ENCODE peak calls at places on chromosomes 12 and 14, in six cellular contexts. One of them, this sample, is unnamed.

GRCh38 chr12:67484788-67485480 is 163.6 kb upstream of the DYRK2 start:
- DNase-seq in prostate gland: no peak
- DNase-seq in cardiac muscle cell: no peak
- DNase-seq in Calu3: no peak
- DNase-seq in PC-3: peak; percentile 63
- DNase-seq in natural killer cell: no peak
- DNase-seq in this sample: no peak

GRCh38 chr14:72599579-72600470 is 294.1 kb downstream of the DPF3 start:
- DNase-seq in cardiac muscle cell: no peak
- DNase-seq in prostate gland: no peak
- DNase-seq in Calu3: no peak
- DNase-seq in natural killer cell: no peak
- DNase-seq in PC-3: no peak
- DNase-seq in this sample: no peak

GRCh38 chr14:50230601-50231474 is 540 bp downstream of the SOS2 start:
- DNase-seq in PC-3: peak; percentile 70
- DNase-seq in Calu3: peak; percentile 35
- DNase-seq in cardiac muscle cell: peak; percentile 73
- DNase-seq in prostate gland: peak; percentile 46
- DNase-seq in natural killer cell: peak; percentile 42
- DNase-seq in this sample: peak; percentile 56

GRCh38 chr14:56129941-56130340 is 11.7 kb downstream of the PELI2 start:
- DNase-seq in PC-3: no peak
- DNase-seq in natural killer cell: no peak
- DNase-seq in prostate gland: no peak
- DNase-seq in cardiac muscle cell: no peak
- DNase-seq in Calu3: no peak
- DNase-seq in this sample: no peak

GRCh38 chr12:104930388-104931326 is 27.4 kb downstream of the SLC41A2 start:
- DNase-seq in cardiac muscle cell: no peak
- DNase-seq in Calu3: no peak
- DNase-seq in prostate gland: no peak
- DNase-seq in PC-3: peak; percentile 22
- DNase-seq in natural killer cell: no peak
- DNase-seq in this sample: peak; percentile 67

GRCh38 chr12:8784464-8784863 is 38.0 kb upstream of the A2ML1 start:
- DNase-seq in cardiac muscle cell: peak; percentile 1
- DNase-seq in PC-3: no peak
- DNase-seq in natural killer cell: no peak
- DNase-seq in prostate gland: no peak
- DNase-seq in Calu3: no peak
- DNase-seq in this sample: no peak

GRCh38 chr12:123712780-123713319 is 697 bp downstream of the ATP6V0A2 start:
- DNase-seq in PC-3: no peak
- DNase-seq in prostate gland: no peak
- DNase-seq in natural killer cell: no peak
- DNase-seq in Calu3: peak; percentile 24
- DNase-seq in cardiac muscle cell: peak; percentile 9
- DNase-seq in this sample: no peak

GRCh38 chr12:54016478-54016964 is 7.7 kb downstream of the HOXC8 start:
- DNase-seq in natural killer cell: no peak
- DNase-seq in Calu3: no peak
- DNase-seq in prostate gland: peak; percentile 20
- DNase-seq in cardiac muscle cell: no peak
- DNase-seq in PC-3: peak; percentile 89
- DNase-seq in this sample: no peak

GRCh38 chr12:110937104-110937641 is 16.8 kb upstream of the MYL2 start:
- DNase-seq in Calu3: peak; percentile 67
- DNase-seq in PC-3: peak; percentile 79
- DNase-seq in cardiac muscle cell: peak; percentile 78
- DNase-seq in natural killer cell: peak; percentile 46
- DNase-seq in prostate gland: peak; percentile 18
- DNase-seq in this sample: peak; percentile 83

GRCh38 chr12:57764662-57765002 is 2.2 kb downstream of the CYP27B1 start:
- DNase-seq in prostate gland: no peak
- DNase-seq in natural killer cell: no peak
- DNase-seq in Calu3: peak; percentile 32
- DNase-seq in PC-3: peak; percentile 25
- DNase-seq in cardiac muscle cell: no peak
- DNase-seq in this sample: no peak

GRCh38 chr12:4240161-4240783 is 33.3 kb upstream of the CCND2 start:
- DNase-seq in natural killer cell: no peak
- DNase-seq in cardiac muscle cell: no peak
- DNase-seq in PC-3: no peak
- DNase-seq in prostate gland: no peak
- DNase-seq in Calu3: no peak
- DNase-seq in this sample: no peak

GRCh38 chr12:51349026-51349425 is 2.5 kb upstream of the CELA1 start:
- DNase-seq in Calu3: no peak
- DNase-seq in cardiac muscle cell: no peak
- DNase-seq in natural killer cell: no peak
- DNase-seq in PC-3: no peak
- DNase-seq in prostate gland: no peak
- DNase-seq in this sample: no peak

GRCh38 chr12:131918311-131919050 is 10.6 kb upstream of the PUS1 start:
- DNase-seq in natural killer cell: no peak
- DNase-seq in PC-3: no peak
- DNase-seq in Calu3: no peak
- DNase-seq in cardiac muscle cell: no peak
- DNase-seq in prostate gland: no peak
- DNase-seq in this sample: no peak

GRCh38 chr12:26520154-26520553 is 312.8 kb downstream of the ITPR2 start:
- DNase-seq in cardiac muscle cell: no peak
- DNase-seq in PC-3: peak; percentile 21
- DNase-seq in prostate gland: no peak
- DNase-seq in natural killer cell: no peak
- DNase-seq in Calu3: no peak
- DNase-seq in this sample: no peak

GRCh38 chr12:96986883-96987523 is 79.9 kb downstream of the NEDD1 start:
- DNase-seq in cardiac muscle cell: peak; percentile 45
- DNase-seq in natural killer cell: no peak
- DNase-seq in PC-3: peak; percentile 59
- DNase-seq in Calu3: peak; percentile 26
- DNase-seq in prostate gland: no peak
- DNase-seq in this sample: peak; percentile 49

GRCh38 chr14:92039073-92039719 is 663 bp downstream of the TRIP11 start:
- DNase-seq in Calu3: peak; percentile 49
- DNase-seq in PC-3: peak; percentile 63
- DNase-seq in prostate gland: no peak
- DNase-seq in cardiac muscle cell: peak; percentile 89
- DNase-seq in natural killer cell: no peak
- DNase-seq in this sample: peak; percentile 38

GRCh38 chr12:31471823-31472222 is 119.1 kb downstream of the DENND5B start:
- DNase-seq in PC-3: peak; percentile 95
- DNase-seq in prostate gland: peak; percentile 61
- DNase-seq in Calu3: no peak
- DNase-seq in cardiac muscle cell: no peak
- DNase-seq in natural killer cell: no peak
- DNase-seq in this sample: no peak

GRCh38 chr12:75818863-75819262 is 212.7 kb downstream of the PHLDA1 start:
- DNase-seq in cardiac muscle cell: no peak
- DNase-seq in Calu3: no peak
- DNase-seq in prostate gland: no peak
- DNase-seq in PC-3: no peak
- DNase-seq in natural killer cell: no peak
- DNase-seq in this sample: no peak

GRCh38 chr12:75816892-75817291 is 214.7 kb downstream of the PHLDA1 start:
- DNase-seq in prostate gland: no peak
- DNase-seq in cardiac muscle cell: no peak
- DNase-seq in natural killer cell: no peak
- DNase-seq in Calu3: no peak
- DNase-seq in PC-3: peak; percentile 92
- DNase-seq in this sample: no peak

GRCh38 chr12:75823475-75823874 is 208.1 kb downstream of the PHLDA1 start:
- DNase-seq in Calu3: no peak
- DNase-seq in prostate gland: no peak
- DNase-seq in cardiac muscle cell: no peak
- DNase-seq in natural killer cell: no peak
- DNase-seq in PC-3: no peak
- DNase-seq in this sample: no peak

GRCh38 chr12:75819512-75819911 is 212.1 kb downstream of the PHLDA1 start:
- DNase-seq in PC-3: no peak
- DNase-seq in Calu3: no peak
- DNase-seq in prostate gland: no peak
- DNase-seq in cardiac muscle cell: no peak
- DNase-seq in natural killer cell: no peak
- DNase-seq in this sample: no peak

DNA sequence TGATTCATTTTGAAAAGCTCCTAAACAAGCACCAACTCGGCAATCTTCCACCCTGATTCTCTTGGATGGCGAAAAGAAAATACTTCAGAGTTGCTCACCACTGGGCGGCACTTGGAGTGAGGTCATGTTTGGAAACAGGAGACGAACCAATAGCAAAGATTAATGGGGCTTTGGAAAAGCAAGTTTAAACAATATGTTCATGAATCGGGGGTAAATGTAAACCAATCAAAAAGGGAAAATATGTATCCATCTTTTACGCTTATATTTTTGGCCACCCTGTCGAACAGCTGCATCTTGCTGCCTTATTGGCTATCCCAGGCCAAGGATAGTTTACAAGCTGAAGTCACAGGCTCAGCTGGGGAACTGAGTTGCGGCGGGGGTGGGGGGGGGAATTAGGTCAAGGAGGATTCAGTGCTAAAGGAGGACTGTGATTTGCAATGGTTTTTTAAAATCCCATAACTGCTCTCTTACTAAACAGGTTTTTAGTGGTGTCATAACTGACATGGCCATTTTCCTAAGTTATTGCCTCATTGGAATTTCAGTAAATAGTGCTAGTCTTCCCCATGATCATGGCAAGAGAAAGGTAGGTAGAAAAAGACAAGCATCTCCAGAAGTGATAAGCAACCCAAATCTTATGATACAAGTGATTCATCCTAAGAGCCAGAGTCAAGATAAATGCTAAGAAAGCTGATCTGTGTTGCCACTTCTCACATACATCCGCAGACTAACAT is 210.6 kb downstream of the PHLDA1 start:
- DNase-seq in Calu3: no peak
- DNase-seq in natural killer cell: no peak
- DNase-seq in prostate gland: no peak
- DNase-seq in PC-3: peak; percentile 65
- DNase-seq in cardiac muscle cell: no peak
- DNase-seq in this sample: no peak
- TF ChIP-seq CTCF in Calu3: no peak
- TF ChIP-seq CTCF in natural killer cell: no peak
- TF ChIP-seq CTCF in prostate gland: no peak
- TF ChIP-seq CTCF in PC-3: no peak
- TF ChIP-seq CTCF in cardiac muscle cell: peak; percentile 9
- TF ChIP-seq CTCF in this sample: no peak

DNA sequence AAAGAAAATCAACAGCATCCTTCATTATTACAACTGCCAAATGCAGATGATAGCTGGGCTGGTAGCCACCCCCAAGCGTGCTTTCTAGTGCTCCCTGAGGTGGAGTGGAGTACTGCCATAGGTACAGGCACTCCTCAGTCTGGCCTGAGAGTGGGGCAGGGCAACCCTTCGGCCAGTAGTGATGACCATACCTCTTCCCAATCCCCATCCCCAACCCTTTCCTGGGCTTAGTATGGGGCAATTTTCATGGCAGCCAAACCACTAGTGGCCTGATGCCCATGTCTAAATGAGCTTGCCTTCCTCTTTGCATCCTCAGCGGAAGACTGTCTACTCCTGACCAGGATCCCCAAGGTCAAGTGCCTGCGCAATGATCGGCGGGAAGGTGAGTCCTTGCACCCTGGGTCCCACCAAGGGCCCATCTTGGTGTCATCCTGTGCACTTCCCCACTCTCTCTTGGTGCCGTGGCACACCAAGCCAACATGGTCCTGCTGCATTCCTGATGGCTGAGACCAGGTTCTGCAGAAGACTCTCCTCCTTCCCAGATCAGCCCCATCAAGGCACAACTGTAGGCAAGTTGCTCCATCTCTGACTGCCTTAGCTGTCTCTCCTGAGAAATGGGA is 65.8 kb downstream of the GALNT16 start:
- DNase-seq in Calu3: no peak
- DNase-seq in natural killer cell: peak; percentile 7
- DNase-seq in cardiac muscle cell: no peak
- DNase-seq in PC-3: peak; percentile 14
- DNase-seq in prostate gland: no peak
- DNase-seq in this sample: no peak
- TF ChIP-seq CTCF in Calu3: no peak
- TF ChIP-seq CTCF in natural killer cell: no peak
- TF ChIP-seq CTCF in cardiac muscle cell: no peak
- TF ChIP-seq CTCF in PC-3: peak; percentile 43
- TF ChIP-seq CTCF in prostate gland: no peak
- TF ChIP-seq CTCF in this sample: no peak

GRCh38 chr12:108112815-108113556 is 16.1 kb upstream of the WSCD2 start:
- DNase-seq in cardiac muscle cell: peak; percentile 82
- DNase-seq in prostate gland: no peak
- DNase-seq in PC-3: no peak
- DNase-seq in natural killer cell: no peak
- DNase-seq in Calu3: no peak
- DNase-seq in this sample: no peak
- TF ChIP-seq CTCF in cardiac muscle cell: no peak
- TF ChIP-seq CTCF in prostate gland: no peak
- TF ChIP-seq CTCF in PC-3: no peak
- TF ChIP-seq CTCF in natural killer cell: no peak
- TF ChIP-seq CTCF in Calu3: no peak
- TF ChIP-seq CTCF in this sample: no peak

GRCh38 chr12:119932921-119933320 is 55.8 kb upstream of the CIT start:
- DNase-seq in Calu3: no peak
- DNase-seq in natural killer cell: no peak
- DNase-seq in prostate gland: no peak
- DNase-seq in cardiac muscle cell: no peak
- DNase-seq in PC-3: no peak
- DNase-seq in this sample: no peak

GRCh38 chr12:119936705-119937323 is 52.2 kb upstream of the BICDL1 start:
- DNase-seq in natural killer cell: no peak
- DNase-seq in prostate gland: no peak
- DNase-seq in PC-3: peak; percentile 33
- DNase-seq in cardiac muscle cell: no peak
- DNase-seq in Calu3: no peak
- DNase-seq in this sample: no peak

GRCh38 chr12:119940881-119941280 is 48.2 kb upstream of the BICDL1 start:
- DNase-seq in cardiac muscle cell: no peak
- DNase-seq in PC-3: peak; percentile 99
- DNase-seq in Calu3: peak; percentile 20
- DNase-seq in natural killer cell: no peak
- DNase-seq in prostate gland: no peak
- DNase-seq in this sample: no peak

GRCh38 chr12:119942386-119942785 is 46.6 kb upstream of the BICDL1 start:
- DNase-seq in natural killer cell: no peak
- DNase-seq in PC-3: no peak
- DNase-seq in cardiac muscle cell: no peak
- DNase-seq in Calu3: no peak
- DNase-seq in prostate gland: no peak
- DNase-seq in this sample: no peak

DNA sequence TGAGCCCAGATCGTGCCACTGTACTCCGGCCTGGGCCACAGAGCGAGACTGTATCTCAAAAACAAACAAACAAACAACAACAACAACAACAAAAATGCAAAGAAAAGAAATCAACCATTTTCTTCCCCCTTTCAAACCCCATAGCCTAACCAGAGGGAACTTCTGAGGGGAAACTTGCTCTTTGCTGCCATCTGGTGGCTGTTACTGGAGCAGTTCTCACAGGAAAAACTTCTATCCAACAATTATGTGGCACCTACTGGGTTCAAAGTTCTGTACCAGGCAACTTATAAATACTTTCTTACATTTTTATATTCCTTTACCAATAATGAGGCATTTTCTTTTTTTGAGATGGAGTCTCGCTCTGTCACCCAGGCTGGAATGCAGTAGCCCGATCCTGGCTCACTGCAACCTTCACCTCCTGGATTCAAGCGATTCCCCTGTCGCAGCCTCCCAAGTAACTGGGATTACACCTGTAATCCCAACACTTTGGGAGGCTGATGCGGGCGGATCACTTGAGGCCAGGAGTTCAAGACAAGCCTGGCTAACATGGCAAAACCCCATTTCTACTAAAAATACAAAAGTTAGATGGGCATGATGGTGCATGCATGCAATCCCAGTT is 50.9 kb upstream of the BICDL1 start:
- DNase-seq in natural killer cell: peak; percentile 60
- DNase-seq in prostate gland: peak; percentile 31
- DNase-seq in PC-3: peak; percentile 86
- DNase-seq in Calu3: peak; percentile 70
- DNase-seq in cardiac muscle cell: peak; percentile 63
- DNase-seq in this sample: peak; percentile 74
- TF ChIP-seq CTCF in natural killer cell: peak; percentile 81
- TF ChIP-seq CTCF in prostate gland: peak; percentile 82
- TF ChIP-seq CTCF in PC-3: peak; percentile 85
- TF ChIP-seq CTCF in Calu3: peak; percentile 50
- TF ChIP-seq CTCF in cardiac muscle cell: peak; percentile 89
- TF ChIP-seq CTCF in this sample: peak; percentile 77